ENCODE peak calls at places on chromosome 10, in six cellular contexts. One of them, this sample, is unnamed.

GRCh38 chr10:117503170-117503885 is 39.2 kb upstream of the EMX2 start:
- DNase-seq in H1: no peak
- DNase-seq in GM12891: no peak
- DNase-seq in K562: no peak
- DNase-seq in GM12878: no peak
- DNase-seq in HepG2: no peak
- DNase-seq in this sample: no peak

GRCh38 chr10:119007211-119007574 is 22.3 kb upstream of the NANOS1 start:
- DNase-seq in H1: no peak
- DNase-seq in GM12891: no peak
- DNase-seq in K562: no peak
- DNase-seq in GM12878: no peak
- DNase-seq in HepG2: no peak
- DNase-seq in this sample: no peak

GRCh38 chr10:5047912-5048628 is 44.4 kb upstream of the AKR1C2 start:
- DNase-seq in H1: no peak
- DNase-seq in GM12891: no peak
- DNase-seq in K562: no peak
- DNase-seq in GM12878: no peak
- DNase-seq in HepG2: no peak
- DNase-seq in this sample: no peak

GRCh38 chr10:100872034-100872791 is 40.5 kb upstream of the SLF2 start:
- DNase-seq in H1: peak
- DNase-seq in GM12891: peak
- DNase-seq in K562: peak
- DNase-seq in GM12878: no peak
- DNase-seq in HepG2: no peak
- DNase-seq in this sample: peak

GRCh38 chr10:78420946-78421732 is 387.5 kb downstream of the RPS24 start:
- DNase-seq in H1: no peak
- DNase-seq in GM12891: no peak
- DNase-seq in K562: no peak
- DNase-seq in GM12878: no peak
- DNase-seq in HepG2: no peak
- DNase-seq in this sample: no peak

GRCh38 chr10:127968659-127969058 is 61.8 kb downstream of the PTPRE start:
- DNase-seq in H1: no peak
- DNase-seq in GM12891: no peak
- DNase-seq in K562: no peak
- DNase-seq in GM12878: no peak
- DNase-seq in HepG2: no peak
- DNase-seq in this sample: no peak

GRCh38 chr10:62851449-62851848 is 35.3 kb upstream of the EGR2 start:
- DNase-seq in H1: peak
- DNase-seq in GM12891: no peak
- DNase-seq in K562: peak
- DNase-seq in GM12878: no peak
- DNase-seq in HepG2: no peak
- DNase-seq in this sample: no peak

GRCh38 chr10:100847440-100847839 is 65.3 kb upstream of the SLF2 start:
- DNase-seq in H1: no peak
- DNase-seq in GM12891: no peak
- DNase-seq in K562: peak
- DNase-seq in GM12878: no peak
- DNase-seq in HepG2: no peak
- DNase-seq in this sample: no peak

GRCh38 chr10:21751341-21752310 is 217.6 kb downstream of the MLLT10 start:
- DNase-seq in H1: no peak
- DNase-seq in GM12891: no peak
- DNase-seq in K562: peak
- DNase-seq in GM12878: no peak
- DNase-seq in HepG2: no peak
- DNase-seq in this sample: no peak

GRCh38 chr10:42519761-42520460 is 118.5 kb downstream of the ZNF33B start:
- DNase-seq in H1: no peak
- DNase-seq in GM12891: no peak
- DNase-seq in K562: no peak
- DNase-seq in GM12878: no peak
- DNase-seq in HepG2: no peak
- DNase-seq in this sample: no peak

GRCh38 chr10:122850705-122851640 is 5.3 kb upstream of the CUZD1 start:
- DNase-seq in H1: no peak
- DNase-seq in GM12891: no peak
- DNase-seq in K562: no peak
- DNase-seq in GM12878: no peak
- DNase-seq in HepG2: no peak
- DNase-seq in this sample: no peak

GRCh38 chr10:13586676-13587355 is at the start of gene PRPF18:
- DNase-seq in H1: peak
- DNase-seq in GM12891: peak
- DNase-seq in K562: peak
- DNase-seq in GM12878: peak
- DNase-seq in HepG2: peak
- DNase-seq in this sample: peak
- TF ChIP-seq POLR2A in H1: no peak
- TF ChIP-seq POLR2A in GM12891: peak
- TF ChIP-seq POLR2A in K562: peak
- TF ChIP-seq POLR2A in GM12878: peak
- TF ChIP-seq POLR2A in HepG2: peak
- TF ChIP-seq POLR2A in this sample: peak

DNA sequence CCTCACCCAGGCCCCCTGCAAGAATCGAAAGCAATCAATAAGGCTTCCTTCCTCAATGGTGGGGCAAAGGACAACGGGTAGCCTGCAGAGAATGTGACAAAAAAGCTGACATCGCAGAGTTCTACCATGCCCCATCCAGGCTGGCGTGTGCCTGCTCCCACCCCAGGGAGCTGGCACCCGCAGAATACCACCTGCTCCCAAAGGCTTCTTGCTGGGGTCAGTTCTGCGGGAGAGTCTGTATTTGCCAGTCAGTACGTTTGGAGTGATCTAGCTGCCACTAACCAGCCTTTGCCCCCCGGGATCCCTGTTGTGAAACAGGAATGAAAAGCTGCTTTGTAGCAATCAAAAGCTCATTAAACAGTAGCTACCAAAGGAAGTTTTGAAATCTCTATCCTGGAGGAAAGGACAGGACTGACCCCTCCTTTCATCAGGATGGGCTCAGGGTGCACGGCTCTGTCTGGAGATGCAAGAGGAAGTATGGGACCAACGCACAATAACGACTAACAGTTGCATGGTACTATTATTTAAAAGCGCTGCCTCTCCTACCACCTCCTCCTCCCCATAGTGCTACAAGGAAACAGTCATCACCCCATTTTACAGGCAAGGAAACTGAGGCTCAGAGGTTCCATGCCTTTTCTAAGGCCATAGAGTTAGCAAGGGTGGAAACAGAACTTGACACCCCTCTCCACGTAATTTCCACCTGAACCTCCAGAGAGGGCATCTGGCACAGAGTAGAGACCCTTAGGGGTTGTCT is 67.0 kb downstream of the FGFR2 start:
- DNase-seq in H1: no peak
- DNase-seq in GM12891: no peak
- DNase-seq in K562: no peak
- DNase-seq in GM12878: no peak
- DNase-seq in HepG2: peak
- DNase-seq in this sample: no peak
- TF ChIP-seq TAF1 in H1: no peak
- TF ChIP-seq TAF1 in GM12891: no peak
- TF ChIP-seq TAF1 in K562: no peak
- TF ChIP-seq TAF1 in GM12878: no peak
- TF ChIP-seq TAF1 in HepG2: no peak
- TF ChIP-seq TAF1 in this sample: no peak

GRCh38 chr10:104351067-104351681 is 2.5 kb upstream of the CFAP58 start:
- DNase-seq in H1: no peak
- DNase-seq in GM12891: no peak
- DNase-seq in K562: no peak
- DNase-seq in GM12878: no peak
- DNase-seq in HepG2: no peak
- DNase-seq in this sample: no peak
- TF ChIP-seq POLR2A in H1: no peak
- TF ChIP-seq POLR2A in GM12891: no peak
- TF ChIP-seq POLR2A in K562: no peak
- TF ChIP-seq POLR2A in GM12878: no peak
- TF ChIP-seq POLR2A in HepG2: no peak
- TF ChIP-seq POLR2A in this sample: no peak

DNA sequence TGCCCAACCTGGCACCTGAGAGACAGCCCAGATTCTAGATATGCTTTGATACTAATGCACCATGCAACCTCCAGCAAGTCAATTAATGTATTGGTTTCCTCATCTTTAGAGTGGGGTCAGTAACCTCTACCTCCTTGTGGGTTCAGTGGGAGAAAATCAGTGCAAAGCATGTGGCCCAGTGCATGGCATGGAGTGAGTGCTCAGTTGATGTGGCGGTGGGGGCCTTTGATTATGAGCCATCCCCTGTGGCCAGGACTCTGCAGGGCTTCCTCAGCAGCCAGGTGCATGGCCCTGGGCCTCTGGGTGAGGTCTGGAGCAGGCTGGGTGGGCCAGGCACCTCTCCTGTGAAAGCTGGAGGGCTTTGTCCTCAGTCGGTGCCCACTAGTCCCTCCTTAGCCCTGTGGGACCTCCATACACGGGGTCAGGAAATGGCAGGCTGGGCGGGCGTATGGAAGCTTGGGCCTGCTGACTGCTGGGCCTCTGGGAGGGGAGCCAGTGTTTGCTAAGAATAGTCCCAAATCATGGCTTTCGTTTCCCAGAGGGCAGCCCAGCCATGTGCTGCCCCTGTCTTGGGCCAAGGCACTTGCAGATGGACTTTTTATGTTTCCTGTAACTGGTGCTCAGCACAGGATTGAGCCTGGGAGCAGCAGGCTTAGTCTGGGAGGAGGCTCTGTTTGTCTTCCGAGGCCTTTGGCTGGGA is 3.4 kb downstream of the PALD1 start:
- DNase-seq in H1: no peak
- DNase-seq in GM12891: no peak
- DNase-seq in K562: no peak
- DNase-seq in GM12878: no peak
- DNase-seq in HepG2: no peak
- DNase-seq in this sample: no peak
- TF ChIP-seq TAF1 in H1: no peak
- TF ChIP-seq TAF1 in GM12891: no peak
- TF ChIP-seq TAF1 in K562: no peak
- TF ChIP-seq TAF1 in GM12878: no peak
- TF ChIP-seq TAF1 in HepG2: no peak
- TF ChIP-seq TAF1 in this sample: no peak

DNA sequence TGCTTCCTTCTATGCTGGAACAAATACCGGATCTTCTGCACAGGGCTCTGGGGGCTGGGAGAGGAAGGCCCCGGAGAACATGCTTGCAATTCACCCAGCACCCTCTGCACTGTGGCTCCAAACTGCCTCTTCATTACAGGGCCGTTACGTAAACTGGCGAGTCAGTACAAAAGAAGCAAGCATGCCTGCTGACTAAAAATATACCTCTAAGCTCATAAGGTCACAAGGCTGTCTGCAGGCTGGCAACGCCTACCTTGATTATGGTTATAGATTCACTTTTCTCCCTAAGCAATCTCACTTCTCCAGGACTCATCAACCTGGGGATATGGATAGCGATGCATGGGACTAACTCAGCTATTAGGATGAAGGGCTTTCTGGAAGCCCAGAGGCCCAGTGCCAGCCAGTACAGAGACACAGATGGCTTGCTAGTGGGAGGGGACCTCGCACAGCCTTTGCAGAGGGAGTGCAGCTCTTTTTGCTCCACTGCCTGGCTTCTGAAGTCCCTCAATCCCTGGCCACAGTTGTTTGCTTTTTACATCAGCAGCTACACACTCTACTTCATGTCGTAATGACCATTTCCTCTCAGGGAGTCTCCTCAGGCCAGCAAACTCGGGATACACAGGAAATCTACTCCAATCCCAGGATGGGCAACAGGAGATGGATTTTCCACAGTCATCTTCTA is 96.1 kb downstream of the SH3PXD2A start:
- DNase-seq in H1: no peak
- DNase-seq in GM12891: no peak
- DNase-seq in K562: no peak
- DNase-seq in GM12878: no peak
- DNase-seq in HepG2: peak
- DNase-seq in this sample: no peak
- TF ChIP-seq POLR2A in H1: no peak
- TF ChIP-seq POLR2A in GM12891: no peak
- TF ChIP-seq POLR2A in K562: no peak
- TF ChIP-seq POLR2A in GM12878: no peak
- TF ChIP-seq POLR2A in HepG2: no peak
- TF ChIP-seq POLR2A in this sample: no peak

This sample was measured in GM12892.